ENCODE peak calls at places on chromosome 2, in five cellular contexts. N is cardiac fibroblast; D is omental fat pad; F is uterus; V is stimulated activated CD8-positive, alpha-beta memory T cell treated with anti-CD3 and anti-CD28 coated beads, Interleukin-15, amount 100 ng/mL, for 24 hours. K is an unnamed sample.

GRCh38 chr2:23691106-23691470 is 235.8 kb downstream of the ATAD2B start:
- DNase-seq in D (no peak), F (no peak), N (no peak), V (no peak), K (no peak)

GRCh38 chr2:41027095-41027494 is 575.2 kb upstream of the SLC8A1 start:
- DNase-seq in V (no peak), F (no peak), N (no peak), D (no peak), K (no peak)

GRCh38 chr2:38610851-38611801 is 8.4 kb upstream of the HNRNPLL start:
- DNase-seq in F (no peak), V (no peak), D (no peak), N (no peak), K (no peak)

GRCh38 chr2:174343638-174344455 is 9.1 kb downstream of the SP9 start:
- DNase-seq in F (no peak), V (no peak), D (no peak), N (no peak), K (no peak)

GRCh38 chr2:155223781-155224406 is 525.4 kb downstream of the KCNJ3 start:
- DNase-seq in D (no peak), N (peak), V (no peak), F (no peak), K (no peak)

GRCh38 chr2:111883661-111884591 is at the start of gene ANAPC1:
- DNase-seq in V (peak), D (peak), N (peak), F (peak), K (peak)

GRCh38 chr2:137223722-137224121 is 458.4 kb downstream of the THSD7B start:
- DNase-seq in V (no peak), N (no peak), D (no peak), F (no peak), K (no peak)

GRCh38 chr2:71599038-71599437 is 145.7 kb downstream of the DYSF start:
- DNase-seq in D (no peak), N (no peak), V (no peak), F (no peak), K (no peak)

K was measured in heart left ventricle.